ENCODE peak calls at places on chromosomes 13 and 19, in nine cellular contexts. Y is AG04450; O is HT1080; W is progenitor cell of endocrine pancreas; K is M059J; G is left ventricle myocardium inferior; T is NCI-H1436 treated with DMSO at 0.1 percent for 48 hours; J is esophagus squamous epithelium; Z is stimulated activated CD4-positive, alpha-beta T cell treated with anti-CD3 and anti-CD28 coated beads, Interleukin-1b, Interleukin-23, amount 100 ng/mL, for 1 hour. E is an unnamed sample.

GRCh38 chr19:1264801-1265610 is 4.1 kb upstream of the CIRBP start:
- DNase-seq in T (no peak), O (peak), J (no peak), Z (no peak), W (no peak), Y (no peak), G (peak), K (peak), E (no peak)

GRCh38 chr19:35272954-35273649 is 4.3 kb downstream of the USF2 start:
- DNase-seq in W (no peak), K (no peak), T (no peak), Y (no peak), O (no peak), G (no peak), J (no peak), Z (no peak), E (no peak)

GRCh38 chr19:46081928-46082727 is 41.3 kb upstream of the IGFL4 start:
- DNase-seq in Y (no peak), Z (no peak), K (peak), G (no peak), W (peak), O (peak), T (no peak), J (no peak), E (peak)

GRCh38 chr13:24087611-24088235 is 72.8 kb upstream of the SPATA13 start:
- DNase-seq in Y (no peak), G (no peak), J (no peak), W (no peak), K (no peak), Z (no peak), T (no peak), O (no peak), E (no peak)

GRCh38 chr13:66952507-66952906 is 277.6 kb downstream of the PCDH9 start:
- DNase-seq in Y (no peak), J (no peak), O (no peak), G (no peak), Z (no peak), W (no peak), K (no peak), T (no peak), E (no peak)

GRCh38 chr19:8488351-8488750 is 14.1 kb downstream of the PRAM1 start:
- DNase-seq in J (no peak), K (no peak), O (no peak), T (no peak), W (no peak), Y (no peak), G (no peak), Z (no peak), E (no peak)

GRCh38 chr13:55538424-55538823 is 1602.3 kb upstream of the PRR20A start:
- DNase-seq in Z (no peak), O (no peak), G (no peak), T (no peak), W (no peak), K (no peak), J (no peak), Y (no peak), E (no peak)

GRCh38 chr19:14979498-14980255 is at the start of gene SLC1A6:
- DNase-seq in J (no peak), K (no peak), O (no peak), W (no peak), G (no peak), Z (no peak), Y (no peak), T (no peak), E (no peak)

GRCh38 chr13:106865706-106866288 is 297.9 kb upstream of the ARGLU1 start:
- DNase-seq in T (no peak), O (no peak), G (no peak), Y (no peak), J (no peak), K (no peak), W (no peak), Z (no peak), E (no peak)

GRCh38 chr19:1770866-1771576 is 17.7 kb downstream of the ONECUT3 start:
- DNase-seq in W (no peak), T (no peak), J (no peak), Y (no peak), K (no peak), Z (no peak), O (no peak), G (no peak), E (no peak)

GRCh38 chr13:39023761-39024160 is 14.1 kb downstream of the PROSER1 start:
- DNase-seq in Y (no peak), T (no peak), O (no peak), G (no peak), W (no peak), Z (no peak), K (peak), J (no peak), E (no peak)

GRCh38 chr19:48861313-48861712 is 7.1 kb downstream of the PLEKHA4 start:
- DNase-seq in O (no peak), J (no peak), K (no peak), T (no peak), W (no peak), G (no peak), Y (no peak), Z (no peak), E (no peak)

GRCh38 chr19:43450545-43450997 is 14.8 kb downstream of the LYPD3 start:
- DNase-seq in W (no peak), Y (no peak), K (peak), J (no peak), G (no peak), O (no peak), T (no peak), Z (no peak), E (no peak)

GRCh38 chr19:36420961-36421748 is 2.7 kb upstream of the ZFP82 start:
- DNase-seq in Y (no peak), T (no peak), Z (no peak), J (no peak), G (peak), W (peak), O (no peak), K (peak), E (no peak)

GRCh38 chr19:5567971-5568407 is 236 bp upstream of the TINCR start:
- DNase-seq in T (no peak), W (no peak), K (no peak), Z (no peak), J (no peak), Y (no peak), G (no peak), O (no peak), E (no peak)

GRCh38 chr19:9622531-9622930 is 1.5 kb upstream of the ZNF561 start:
- DNase-seq in Z (no peak), T (no peak), Y (no peak), G (no peak), K (no peak), O (no peak), W (no peak), J (no peak), E (no peak)

GRCh38 chr13:101649490-101650126 is 197.1 kb downstream of the ITGBL1 start:
- DNase-seq in O (peak), J (no peak), T (no peak), G (no peak), Y (peak), W (no peak), Z (no peak), K (peak), E (no peak)

GRCh38 chr19:18775586-18776287 is 15.4 kb downstream of the COMP start:
- DNase-seq in W (no peak), G (no peak), O (peak), J (no peak), K (peak), Y (no peak), Z (no peak), T (no peak), E (no peak)

GRCh38 chr19:1468274-1469199 is 10.5 kb downstream of the C19orf25 start:
- DNase-seq in K (no peak), W (no peak), O (no peak), Z (no peak), T (no peak), Y (no peak), G (no peak), J (no peak), E (no peak)

GRCh38 chr13:37306778-37307544 is 201.5 kb upstream of the CSNK1A1L start:
- DNase-seq in T (no peak), Z (no peak), J (no peak), G (no peak), O (peak), W (no peak), Y (peak), K (peak), E (no peak)

GRCh38 chr13:97257800-97258799 is 36.0 kb downstream of the MBNL2 start:
- DNase-seq in W (no peak), K (peak), Y (no peak), Z (no peak), G (peak), O (peak), T (no peak), J (no peak), E (no peak)

GRCh38 chr13:111292710-111293485 is 27.5 kb upstream of the TEX29 start:
- DNase-seq in W (no peak), K (no peak), O (no peak), T (no peak), J (no peak), G (no peak), Y (no peak), Z (no peak), E (no peak)

GRCh38 chr19:793775-794174 is 3.5 kb upstream of the PTBP1 start:
- DNase-seq in Z (no peak), W (no peak), Y (no peak), T (no peak), G (no peak), J (no peak), K (no peak), O (no peak), E (no peak)

GRCh38 chr13:26914624-26915023 is 154.0 kb upstream of the GPR12 start:
- DNase-seq in W (no peak), J (no peak), G (no peak), Y (no peak), K (peak), T (no peak), Z (no peak), O (peak), E (no peak)

GRCh38 chr13:41547253-41548000 is 90.1 kb downstream of the RGCC start:
- DNase-seq in J (no peak), Y (no peak), G (peak), T (no peak), Z (no peak), W (no peak), O (no peak), K (no peak), E (no peak)

GRCh38 chr13:40187324-40187795 is 479.1 kb downstream of the FOXO1 start:
- DNase-seq in G (no peak), W (no peak), O (no peak), T (no peak), Z (peak), K (no peak), J (no peak), Y (no peak), E (no peak)

GRCh38 chr13:89352384-89352783 is 1681.2 kb downstream of the SLITRK5 start:
- DNase-seq in Y (no peak), W (no peak), O (no peak), Z (no peak), J (no peak), T (no peak), G (no peak), K (no peak), E (no peak)

GRCh38 chr19:46015080-46015960 is 7.5 kb downstream of the PGLYRP1 start:
- DNase-seq in W (peak), O (no peak), Z (peak), J (no peak), K (peak), G (peak), T (no peak), Y (no peak), E (peak)

GRCh38 chr19:52343548-52343947 is 7.5 kb downstream of the ZNF610 start:
- DNase-seq in O (peak), Y (no peak), G (peak), T (no peak), K (peak), W (peak), Z (peak), J (no peak), E (peak)

GRCh38 chr13:114235697-114236096 is 1.0 kb downstream of the CDC16 start:
- DNase-seq in J (no peak), W (no peak), Z (no peak), O (no peak), K (no peak), G (no peak), Y (no peak), T (no peak), E (no peak)

GRCh38 chr13:85586856-85587255 is 212.4 kb downstream of the SLITRK6 start:
- DNase-seq in Y (no peak), T (no peak), Z (no peak), O (no peak), G (no peak), K (no peak), J (no peak), W (no peak), E (no peak)

GRCh38 chr13:48144413-48145035 is 49.6 kb upstream of the MED4 start:
- DNase-seq in W (no peak), K (no peak), G (no peak), T (no peak), Y (no peak), Z (no peak), O (no peak), J (no peak), E (no peak)

GRCh38 chr19:44164327-44164672 is 600 bp upstream of the ZNF226 start:
- DNase-seq in J (no peak), W (no peak), Z (no peak), G (no peak), T (no peak), Y (no peak), O (no peak), K (no peak), E (no peak)

GRCh38 chr13:65584126-65584525 is 1646.0 kb downstream of the PCDH9 start:
- DNase-seq in W (no peak), T (no peak), K (no peak), O (no peak), Y (no peak), Z (no peak), G (no peak), J (no peak), E (no peak)